ENCODE peak calls at places on chromosomes 4 and X, in six cellular contexts. F is HFF-Myc, J is fibroblast of pulmonary artery, Q is psoas muscle, I is lower leg skin, L is left ventricle myocardium inferior. T is an unnamed sample.

GRCh38 chr4:173521474-173522159 is 8.4 kb downstream of the HAND2 start:
- DNase-seq in Q (no peak), L (peak), J (no peak), F (no peak), I (no peak), T (peak)

GRCh38 chr4:186792994-186793393 is 69.3 kb upstream of the FAT1 start:
- DNase-seq in F (no peak), J (peak), I (no peak), L (no peak), Q (no peak), T (peak)

GRCh38 chr4:104015680-104016079 is 295.9 kb upstream of the TACR3 start:
- DNase-seq in J (peak), L (no peak), I (no peak), Q (no peak), F (no peak), T (no peak)

GRCh38 chr4:187711586-187711985 is 284.0 kb upstream of the ZFP42 start:
- DNase-seq in L (no peak), F (no peak), I (no peak), J (no peak), Q (no peak), T (no peak)

GRCh38 chrX:21881881-21882574 is 26.2 kb downstream of the YY2 start:
- DNase-seq in I (no peak), J (no peak), Q (no peak), F (no peak), L (no peak), T (no peak)

GRCh38 chr4:147054241-147054902 is 108.7 kb upstream of the TTC29 start:
- DNase-seq in L (no peak), Q (no peak), J (peak), I (no peak), F (no peak), T (peak)

GRCh38 chr4:24488399-24489164 is 95.8 kb downstream of the DHX15 start:
- DNase-seq in J (peak), I (peak), Q (peak), L (peak), F (no peak), T (peak)

GRCh38 chrX:119015407-119016242 is 41.2 kb downstream of the LONRF3 start:
- DNase-seq in L (peak), I (peak), Q (peak), F (peak), J (peak), T (peak)

GRCh38 chr4:174080361-174080760 is 203.1 kb downstream of the FBXO8 start:
- DNase-seq in L (no peak), F (no peak), I (no peak), Q (no peak), J (peak), T (peak)

GRCh38 chr4:81369898-81370297 is 101.8 kb downstream of the RASGEF1B start:
- DNase-seq in L (no peak), Q (no peak), F (no peak), I (no peak), J (no peak), T (no peak)

GRCh38 chr4:76562161-76562560 is 127.1 kb downstream of the SHROOM3 start:
- DNase-seq in Q (no peak), J (peak), I (no peak), F (no peak), L (no peak), T (peak)

GRCh38 chrX:124993735-124994134 is 325.9 kb upstream of the TEX13C start:
- DNase-seq in I (no peak), Q (no peak), L (no peak), F (no peak), J (no peak), T (no peak)

GRCh38 chrX:20060961-20061868 is 55.5 kb downstream of the MAP7D2 start:
- DNase-seq in Q (no peak), L (no peak), I (no peak), J (no peak), F (no peak), T (no peak)
- TF ChIP-seq CTCF in Q (no peak), L (no peak), I (no peak), J (no peak), F (no peak), T (no peak)

DNA sequence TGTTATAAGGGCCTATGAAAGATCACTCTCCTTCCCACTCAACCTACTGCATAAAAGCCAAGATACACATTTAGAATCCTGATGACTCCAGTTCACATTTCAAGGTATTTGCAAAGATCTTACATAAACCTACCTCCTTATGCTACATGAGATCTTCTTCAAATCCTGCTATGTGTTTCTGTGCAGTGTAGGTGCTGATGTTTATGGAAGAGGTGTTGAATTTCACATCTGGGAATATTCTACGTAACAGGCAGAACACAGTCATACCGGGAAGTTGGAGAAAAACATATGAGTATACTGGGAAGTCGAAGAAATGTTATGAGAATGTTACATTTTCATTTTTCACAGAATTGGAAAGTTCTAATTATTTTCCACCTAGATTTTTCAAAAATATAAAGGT is 899.0 kb downstream of the STIM2 start:
- DNase-seq in F (no peak), J (no peak), I (no peak), Q (no peak), L (no peak), T (no peak)
- H3K4me3 ChIP-seq in F (no peak), J (no peak), I (no peak), Q (no peak), L (no peak), T (no peak)

GRCh38 chrX:28585767-28586166 is 1.5 kb upstream of the IL1RAPL1 start:
- DNase-seq in L (no peak), I (no peak), F (no peak), J (no peak), Q (no peak), T (no peak)

GRCh38 chrX:28589048-28589447 is 1.8 kb downstream of the IL1RAPL1 start:
- DNase-seq in I (no peak), Q (no peak), L (no peak), F (no peak), J (no peak), T (no peak)

GRCh38 chrX:28586291-28586690 is 955 bp upstream of the IL1RAPL1 start:
- DNase-seq in J (peak), I (no peak), F (no peak), L (peak), Q (no peak), T (peak)

GRCh38 chrX:28584025-28584424 is 3.2 kb upstream of the IL1RAPL1 start:
- DNase-seq in F (no peak), Q (no peak), L (no peak), J (no peak), I (no peak), T (no peak)

DNA sequence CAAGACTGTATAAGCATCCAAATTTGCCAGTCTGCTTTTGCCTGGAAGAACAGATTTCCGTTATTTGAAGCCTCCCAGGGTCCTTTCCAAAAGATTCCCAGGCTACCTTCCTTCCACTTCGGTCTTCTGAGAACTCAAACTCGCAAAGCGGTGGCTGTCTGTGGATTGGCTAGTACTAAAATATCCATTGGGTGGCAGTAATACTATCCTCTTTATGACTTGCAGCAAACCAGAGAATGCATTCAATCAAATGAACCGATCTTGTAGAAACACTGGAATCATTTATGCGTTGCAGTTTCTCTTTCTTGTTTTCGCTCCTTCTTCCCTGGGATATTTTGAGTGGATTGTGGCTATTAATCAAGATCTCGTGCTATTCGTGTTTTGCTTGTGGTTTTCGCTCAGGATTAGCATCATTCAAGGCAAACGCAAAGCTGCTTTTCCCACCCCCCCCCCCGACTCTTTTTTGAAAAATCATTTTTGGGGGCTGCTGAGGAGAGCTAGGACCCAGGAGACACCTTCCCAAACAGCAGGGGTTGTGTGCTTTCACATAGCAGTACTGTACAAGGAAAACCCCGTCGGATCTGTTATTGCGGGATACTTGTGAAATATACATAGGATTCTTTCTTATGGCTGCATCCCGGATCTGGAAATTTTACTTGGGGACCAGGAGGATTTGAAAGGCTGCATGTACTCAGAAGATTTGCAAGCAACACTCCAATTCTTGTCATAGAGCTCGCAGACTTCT is at the start of gene IL1RAPL1:
- DNase-seq in L (no peak), F (peak), J (peak), I (no peak), Q (no peak), T (peak)
- TF ChIP-seq CTCF in L (peak), F (no peak), J (peak), I (no peak), Q (no peak), T (peak)

GRCh38 chrX:38563006-38563405 is 1.7 kb downstream of the TSPAN7 start:
- DNase-seq in Q (no peak), F (no peak), L (no peak), J (no peak), I (no peak), T (no peak)

GRCh38 chrX:38561126-38561868 is at the start of gene TSPAN7:
- DNase-seq in F (no peak), I (peak), Q (peak), J (peak), L (peak), T (peak)

GRCh38 chrX:38561951-38562719 is 793 bp downstream of the TSPAN7 start:
- DNase-seq in L (peak), J (no peak), Q (peak), F (no peak), I (no peak), T (no peak)

GRCh38 chrX:38558681-38559080 is 2.7 kb upstream of the TSPAN7 start:
- DNase-seq in Q (no peak), L (no peak), J (peak), F (no peak), I (no peak), T (no peak)

GRCh38 chrX:38560776-38561125 is 591 bp upstream of the TSPAN7 start:
- DNase-seq in I (no peak), F (no peak), J (no peak), Q (peak), L (no peak), T (no peak)
- H3K4me3 ChIP-seq in I (no peak), F (peak), J (peak), Q (peak), L (peak), T (peak)

GRCh38 chr4:188781655-188782054 is 642.4 kb downstream of the TRIML1 start:
- DNase-seq in F (no peak), I (no peak), L (no peak), Q (no peak), J (no peak), T (peak)
- TF ChIP-seq CTCF in F (peak), I (no peak), L (peak), Q (no peak), J (no peak), T (peak)